ENCODE peak calls at places on chromosomes 1 and 21, in ten cellular contexts. G is neural progenitor cell, Y is A549, V is mucosa of descending colon, Q is ovary, C is mesothelial cell of epicardium, X is WERI-Rb-1, W is nephron progenitor cell, T is endothelial cell, N is brain microvascular endothelial cell. A is an unnamed sample.

GRCh38 chr1:40450491-40451237 is 388 bp downstream of the ZFP69B start:
- DNase-seq in T (no peak), Q (peak), G (peak), X (peak), N (peak), V (peak), W (peak), Y (peak), C (peak), A (no peak)

GRCh38 chr1:212967767-212968166 is 17.4 kb downstream of the VASH2 start:
- DNase-seq in G (peak), X (peak), Y (peak), W (no peak), T (peak), Q (no peak), N (peak), V (no peak), C (no peak), A (no peak)

GRCh38 chr1:61444277-61444676 is 280.7 kb downstream of the TM2D1 start:
- DNase-seq in W (no peak), T (no peak), X (no peak), C (no peak), G (no peak), V (no peak), N (no peak), Y (no peak), Q (no peak), A (no peak)

GRCh38 chr1:47175227-47175934 is 14.5 kb downstream of the PDZK1IP1 start:
- DNase-seq in W (peak), G (peak), X (peak), Q (no peak), V (no peak), T (peak), C (peak), Y (peak), N (peak), A (peak)

GRCh38 chr1:96329121-96329520 is 392.5 kb upstream of the PTBP2 start:
- DNase-seq in X (no peak), Y (no peak), G (no peak), N (peak), C (no peak), V (no peak), W (no peak), T (no peak), Q (no peak), A (no peak)

GRCh38 chr1:170296642-170297041 is 150.9 kb downstream of the NTMT2 start:
- DNase-seq in W (no peak), G (no peak), N (peak), X (no peak), Y (no peak), T (no peak), Q (no peak), V (no peak), C (no peak), A (no peak)

GRCh38 chr1:169110265-169110664 is 3.8 kb downstream of the ATP1B1 start:
- DNase-seq in G (peak), V (no peak), T (no peak), Q (no peak), N (no peak), X (no peak), W (no peak), Y (no peak), C (no peak), A (no peak)

GRCh38 chr1:234709473-234710279 is 99.7 kb upstream of the IRF2BP2 start:
- DNase-seq in W (no peak), G (no peak), X (peak), T (no peak), Y (no peak), C (no peak), V (peak), N (no peak), Q (no peak), A (peak)

GRCh38 chr21:23507501-23507900 is 2099.8 kb downstream of the MRPL39 start:
- DNase-seq in G (no peak), W (no peak), X (no peak), T (no peak), N (no peak), V (no peak), Y (no peak), Q (no peak), C (no peak), A (no peak)

GRCh38 chr1:25168193-25169071 is 63.9 kb downstream of the SYF2 start:
- DNase-seq in Q (no peak), C (no peak), N (no peak), W (no peak), X (no peak), Y (peak), G (peak), V (peak), T (no peak), A (peak)

GRCh38 chr1:113811353-113811887 is 856 bp downstream of the RSBN1 start:
- DNase-seq in W (peak), C (peak), Y (peak), X (peak), T (peak), V (no peak), Q (no peak), G (peak), N (no peak), A (no peak)

GRCh38 chr21:36854391-36854790 is 112.1 kb downstream of the HLCS start:
- DNase-seq in X (peak), V (no peak), N (peak), T (peak), Y (peak), C (no peak), Q (no peak), W (peak), G (peak), A (no peak)

DNA sequence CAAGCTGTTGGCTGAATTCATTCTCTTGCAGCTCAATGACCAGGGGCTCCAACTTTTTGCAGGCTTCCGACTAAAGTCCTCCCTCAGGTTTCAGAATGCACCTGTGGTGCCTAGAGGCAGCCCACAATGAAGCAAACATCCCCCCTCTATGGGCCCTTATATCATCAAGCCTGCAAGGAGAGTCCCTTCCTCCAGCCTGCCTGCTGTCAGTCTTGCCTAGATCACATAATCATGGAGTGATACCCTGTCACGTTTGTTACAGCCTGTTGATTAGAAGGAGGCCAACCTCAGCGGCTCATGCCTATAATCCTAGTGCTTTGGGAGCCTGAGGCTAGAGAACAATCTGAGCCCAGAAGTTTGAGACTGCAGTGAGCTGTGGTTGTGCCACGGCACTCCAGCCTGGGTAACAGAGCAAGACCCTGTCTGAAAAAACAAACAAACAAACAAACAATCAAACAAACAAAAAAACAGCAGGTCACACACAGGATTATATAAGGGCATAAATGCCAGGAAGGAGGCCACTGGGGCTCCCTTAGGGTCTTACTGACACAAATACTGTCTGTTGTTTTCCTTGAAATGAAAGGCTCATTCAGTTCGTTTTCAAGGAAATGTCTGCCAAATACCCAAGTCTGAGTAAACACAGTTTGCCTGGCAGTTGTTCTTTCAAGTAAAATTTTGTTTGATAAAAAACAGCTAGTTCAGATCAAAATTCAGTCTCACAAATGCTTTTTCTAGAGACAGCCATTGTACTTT is 4.7 kb upstream of the SPRR3 start:
- DNase-seq in V (no peak), Q (no peak), T (no peak), Y (no peak), C (no peak), N (no peak), X (peak), W (no peak), G (peak), A (no peak)
- TF ChIP-seq CTCF in V (no peak), Q (no peak), T (no peak), Y (no peak), C (no peak), N (no peak), X (no peak), W (no peak), G (no peak), A (no peak)

GRCh38 chr1:37473431-37474050 is 839 bp upstream of the ZC3H12A start:
- DNase-seq in G (no peak), V (no peak), W (no peak), T (no peak), Y (peak), Q (peak), N (no peak), C (no peak), X (peak), A (no peak)
- TF ChIP-seq CTCF in G (no peak), V (no peak), W (no peak), T (no peak), Y (peak), Q (no peak), N (peak), C (no peak), X (peak), A (no peak)

GRCh38 chr1:18794561-18794960 is 64.9 kb downstream of the TAS1R2 start:
- DNase-seq in C (no peak), V (no peak), X (peak), T (peak), W (no peak), Q (no peak), G (peak), Y (no peak), N (no peak), A (no peak)
- TF ChIP-seq CTCF in C (no peak), V (no peak), X (peak), T (no peak), W (peak), Q (no peak), G (peak), Y (no peak), N (peak), A (no peak)

DNA sequence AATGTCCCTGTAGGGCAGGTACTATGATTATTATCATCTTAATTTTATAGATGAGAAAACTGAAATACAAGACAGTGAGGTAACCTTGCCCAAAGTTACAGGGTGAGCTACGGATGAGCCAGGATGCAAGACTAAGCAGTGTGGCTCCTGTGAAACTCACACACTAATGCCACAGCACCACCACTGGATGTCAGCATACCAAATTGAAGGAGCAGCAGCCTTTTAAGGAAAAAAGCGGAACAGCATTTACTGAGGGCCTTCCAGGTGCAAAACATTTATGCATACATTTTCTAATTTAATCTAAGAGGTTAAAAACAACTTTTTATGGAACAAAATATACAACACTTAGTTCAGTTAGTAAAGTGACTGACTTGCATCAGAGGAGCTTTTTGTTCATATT is 41.7 kb downstream of the SEC16B start:
- DNase-seq in Y (no peak), X (no peak), T (no peak), Q (no peak), G (peak), W (no peak), V (no peak), C (no peak), N (peak), A (no peak)
- TF ChIP-seq CTCF in Y (no peak), X (no peak), T (no peak), Q (no peak), G (peak), W (peak), V (no peak), C (no peak), N (peak), A (no peak)

DNA sequence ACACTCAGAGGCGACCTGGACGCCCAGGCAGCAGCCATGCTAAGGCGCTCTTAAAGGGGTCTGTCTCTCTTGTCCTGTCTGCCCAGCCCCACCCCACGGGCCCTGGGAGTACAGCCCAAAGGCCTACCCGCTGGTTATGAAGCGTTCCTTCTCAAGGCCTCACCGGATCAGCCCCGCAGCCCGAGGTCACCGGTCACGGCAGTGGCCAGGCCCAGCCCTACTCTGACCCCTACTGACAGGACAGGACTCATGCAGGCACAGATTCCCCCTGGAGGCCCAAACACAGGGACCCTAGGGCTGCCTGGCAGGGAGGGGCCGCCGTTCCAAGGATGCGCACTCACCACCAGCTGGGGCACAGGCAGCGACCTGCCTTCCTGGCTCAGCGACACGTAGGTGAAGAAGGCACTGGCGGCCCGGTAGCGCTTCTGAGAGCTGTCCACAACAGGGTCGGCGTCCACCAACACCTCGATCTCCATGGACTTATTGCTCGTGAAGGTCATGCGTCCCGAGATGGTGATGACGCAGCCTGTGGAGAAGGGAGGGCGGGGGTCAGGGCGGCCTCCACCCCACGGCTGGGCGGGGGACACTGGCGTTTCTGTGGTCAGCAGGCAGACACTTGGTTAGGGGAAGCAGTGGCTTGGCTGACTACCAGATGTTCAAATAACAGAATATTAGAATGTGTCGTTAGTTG is 20.0 kb upstream of the GPR153 start:
- DNase-seq in C (no peak), Q (no peak), T (peak), N (no peak), V (no peak), X (peak), G (peak), W (peak), Y (peak), A (no peak)
- TF ChIP-seq CTCF in C (peak), Q (no peak), T (peak), N (peak), V (no peak), X (peak), G (peak), W (peak), Y (peak), A (peak)

GRCh38 chr1:56434659-56435202 is 144.6 kb downstream of the PLPP3 start:
- DNase-seq in Y (no peak), G (no peak), C (no peak), Q (no peak), T (no peak), X (no peak), W (no peak), N (no peak), V (no peak), A (no peak)
- TF ChIP-seq CTCF in Y (no peak), G (peak), C (peak), Q (no peak), T (no peak), X (peak), W (peak), N (peak), V (no peak), A (peak)

DNA sequence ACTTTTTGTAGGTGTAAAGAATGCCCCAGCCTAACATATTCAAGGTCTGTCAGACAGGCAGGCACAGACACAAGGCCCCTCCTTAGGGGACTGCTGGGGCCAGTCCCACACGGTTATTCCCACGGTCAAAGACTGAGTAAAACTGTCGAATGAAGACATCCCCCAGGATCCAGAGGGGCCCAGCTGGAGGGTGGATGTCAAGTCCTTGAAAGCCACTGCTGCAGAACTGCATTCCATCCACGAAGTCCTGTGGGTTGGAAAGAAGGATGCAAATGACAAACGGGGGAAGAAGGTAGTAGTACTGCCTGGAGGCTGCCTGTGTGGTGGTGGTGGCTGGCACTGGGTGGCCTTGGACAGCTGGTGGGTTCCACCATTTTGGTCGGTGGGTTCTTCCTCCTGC is 6.9 kb upstream of the RAB7B start:
- DNase-seq in Q (no peak), V (no peak), W (no peak), Y (no peak), X (peak), N (no peak), C (no peak), G (no peak), T (no peak), A (peak)
- TF ChIP-seq CTCF in Q (no peak), V (no peak), W (no peak), Y (no peak), X (no peak), N (no peak), C (no peak), G (no peak), T (no peak), A (no peak)

GRCh38 chr1:158400901-158401300 is 1.6 kb upstream of the OR10T2 start:
- DNase-seq in W (no peak), X (no peak), T (no peak), Y (no peak), V (no peak), C (no peak), Q (no peak), G (no peak), N (no peak), A (no peak)
- TF ChIP-seq CTCF in W (no peak), X (no peak), T (no peak), Y (no peak), V (no peak), C (no peak), Q (no peak), G (no peak), N (no peak), A (no peak)

GRCh38 chr1:30722175-30722537 is 1.2 kb downstream of the MATN1 start:
- DNase-seq in Q (peak), V (no peak), Y (no peak), G (no peak), N (no peak), X (no peak), T (no peak), C (no peak), W (no peak), A (no peak)

GRCh38 chr1:30723296-30723897 is at the start of gene MATN1:
- DNase-seq in W (no peak), N (no peak), G (no peak), T (no peak), C (no peak), Y (no peak), X (no peak), V (no peak), Q (no peak), A (no peak)

GRCh38 chr1:30719406-30720270 is 3.7 kb downstream of the MATN1 start:
- DNase-seq in T (no peak), G (no peak), Q (peak), Y (peak), N (no peak), V (no peak), W (no peak), C (no peak), X (peak), A (no peak)

GRCh38 chr1:30720271-30721223 is 2.8 kb downstream of the MATN1 start:
- DNase-seq in V (no peak), T (no peak), X (no peak), W (no peak), Y (no peak), N (no peak), C (no peak), Q (no peak), G (no peak), A (no peak)

DNA sequence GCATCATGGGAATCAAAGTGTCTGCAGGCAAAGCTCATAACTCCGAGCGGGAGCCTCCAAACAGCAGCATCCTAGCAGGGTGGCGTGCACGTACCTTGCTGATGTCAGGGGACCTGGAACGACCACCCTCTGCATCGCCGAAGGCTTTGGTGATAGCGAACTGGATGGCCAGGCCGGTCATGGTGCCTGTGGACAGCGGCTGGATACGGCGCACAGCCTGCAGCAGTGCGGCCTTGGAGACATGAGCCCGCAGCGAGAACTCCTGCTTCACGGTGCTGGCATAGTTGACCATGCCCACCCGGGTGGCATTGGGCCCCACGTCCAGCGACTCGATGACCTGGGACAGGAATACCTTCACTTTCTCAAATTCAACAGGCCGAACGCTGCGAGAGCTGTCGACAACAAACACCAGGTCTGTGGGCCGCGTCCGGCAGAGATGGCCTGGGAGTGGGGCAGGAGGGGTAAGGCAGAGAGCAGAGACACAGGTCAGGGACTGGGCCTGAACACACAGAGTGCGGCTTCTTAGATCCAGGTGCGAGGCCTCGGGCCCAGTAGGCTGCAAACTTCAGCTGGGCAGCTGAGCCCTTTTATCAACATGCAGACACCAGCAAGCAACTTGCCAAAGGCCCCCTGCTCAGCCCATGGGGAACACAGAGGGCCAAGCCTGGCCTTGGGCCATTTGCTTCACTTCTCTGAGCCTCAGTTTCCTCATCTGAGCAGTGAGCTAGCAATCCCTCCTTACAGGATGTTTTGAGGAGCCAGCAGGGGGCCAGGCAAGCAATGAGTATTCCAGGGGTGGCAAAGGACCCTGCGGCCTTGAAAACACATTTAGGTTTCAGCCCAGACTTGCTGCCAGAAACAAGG is 1.8 kb downstream of the MATN1 start:
- DNase-seq in Y (no peak), G (no peak), X (no peak), W (no peak), C (no peak), T (no peak), N (no peak), Q (no peak), V (no peak), A (no peak)
- TF ChIP-seq CTCF in Y (no peak), G (no peak), X (peak), W (no peak), C (no peak), T (no peak), N (peak), Q (no peak), V (no peak), A (no peak)

A was measured in osteocyte.